ENCODE peak calls at places on chromosomes 11 and 22, in nine cellular contexts. K, Q, A, D, H, F, B, W and S are unnamed samples.

GRCh38 chr22:27871306-27872014 is 47.6 kb downstream of the PITPNB start:
- DNase-seq in K (no peak), Q (no peak), A (no peak), D (no peak), H (no peak), F (no peak), B (no peak), W (no peak), S (no peak)

GRCh38 chr22:50728523-50728931 is 9.5 kb upstream of the ACR start:
- DNase-seq in K (no peak), Q (peak), A (no peak), D (no peak), H (no peak), F (no peak), B (peak), W (no peak), S (no peak)

GRCh38 chr11:4881860-4882500 is at the start of gene OR51T1:
- DNase-seq in K (no peak), Q (no peak), A (peak), D (no peak), H (no peak), F (no peak), B (no peak), W (no peak), S (no peak)

GRCh38 chr11:121839821-121840220 is 276.2 kb downstream of the BLID start:
- DNase-seq in K (no peak), Q (no peak), A (no peak), D (no peak), H (no peak), F (no peak), B (no peak), W (peak), S (no peak)

GRCh38 chr22:19974233-19974861 is 32.7 kb upstream of the TXNRD2 start:
- DNase-seq in K (peak), Q (no peak), A (peak), D (peak), H (no peak), F (no peak), B (peak), W (no peak), S (no peak)

GRCh38 chr11:117795726-117796455 is 1.1 kb downstream of the DSCAML1 start:
- DNase-seq in K (no peak), Q (no peak), A (no peak), D (no peak), H (no peak), F (no peak), B (no peak), W (no peak), S (no peak)

GRCh38 chr22:39312410-39312809 is 7.0 kb downstream of the RPL3 start:
- DNase-seq in K (no peak), Q (no peak), A (no peak), D (no peak), H (no peak), F (no peak), B (no peak), W (no peak), S (no peak)

GRCh38 chr11:70805971-70806370 is 407.6 kb downstream of the CTTN start:
- DNase-seq in K (no peak), Q (no peak), A (no peak), D (no peak), H (no peak), F (no peak), B (no peak), W (no peak), S (no peak)

GRCh38 chr11:93000511-93001476 is 31.3 kb downstream of the MTNR1B start:
- DNase-seq in K (peak), Q (peak), A (peak), D (no peak), H (no peak), F (no peak), B (no peak), W (peak), S (no peak)

GRCh38 chr22:22591348-22592299 is 32.6 kb upstream of the PRAME start:
- DNase-seq in K (no peak), Q (no peak), A (no peak), D (no peak), H (no peak), F (no peak), B (no peak), W (no peak), S (no peak)

GRCh38 chr11:94007426-94007825 is 13.7 kb upstream of the HEPHL1 start:
- DNase-seq in K (no peak), Q (no peak), A (no peak), D (no peak), H (no peak), F (no peak), B (no peak), W (no peak), S (no peak)

GRCh38 chr22:29205598-29206371 is at the start of gene EMID1:
- DNase-seq in K (no peak), Q (peak), A (peak), D (no peak), H (peak), F (no peak), B (peak), W (no peak), S (no peak)

GRCh38 chr11:92159931-92160330 is 64.7 kb upstream of the FAT3 start:
- DNase-seq in K (no peak), Q (no peak), A (no peak), D (no peak), H (no peak), F (no peak), B (no peak), W (no peak), S (no peak)

GRCh38 chr11:83819936-83820549 is 533.9 kb upstream of the CCDC90B start:
- DNase-seq in K (peak), Q (no peak), A (peak), D (no peak), H (no peak), F (no peak), B (peak), W (peak), S (no peak)

GRCh38 chr11:119065369-119065768 is 2.2 kb upstream of the VPS11 start:
- DNase-seq in K (peak), Q (no peak), A (peak), D (peak), H (no peak), F (no peak), B (no peak), W (no peak), S (no peak)

GRCh38 chr11:116851631-116852030 is 14.2 kb upstream of the APOA1 start:
- DNase-seq in K (no peak), Q (no peak), A (peak), D (peak), H (no peak), F (no peak), B (no peak), W (no peak), S (no peak)

GRCh38 chr11:120756931-120757330 is 245.4 kb downstream of the GRIK4 start:
- DNase-seq in K (no peak), Q (no peak), A (no peak), D (no peak), H (no peak), F (no peak), B (no peak), W (no peak), S (peak)

GRCh38 chr11:87926250-87926970 is 248.8 kb downstream of the RAB38 start:
- DNase-seq in K (peak), Q (peak), A (peak), D (no peak), H (no peak), F (no peak), B (no peak), W (peak), S (no peak)

GRCh38 chr11:16148301-16148787 is 208.0 kb downstream of the SOX6 start:
- DNase-seq in K (peak), Q (no peak), A (peak), D (no peak), H (no peak), F (no peak), B (no peak), W (no peak), S (no peak)

GRCh38 chr11:65298131-65298535 is 16.5 kb upstream of the CDC42EP2 start:
- DNase-seq in K (no peak), Q (peak), A (peak), D (no peak), H (peak), F (no peak), B (peak), W (no peak), S (peak)

GRCh38 chr22:46815559-46815895 is 53.1 kb downstream of the TBC1D22A start:
- DNase-seq in K (no peak), Q (no peak), A (no peak), D (no peak), H (no peak), F (no peak), B (no peak), W (no peak), S (no peak)

GRCh38 chr11:33734441-33735165 is 1.6 kb downstream of the CD59 start:
- DNase-seq in K (peak), Q (no peak), A (peak), D (no peak), H (peak), F (no peak), B (peak), W (no peak), S (no peak)

GRCh38 chr11:75873417-75874148 is 58.6 kb downstream of the UVRAG start:
- DNase-seq in K (peak), Q (no peak), A (no peak), D (no peak), H (no peak), F (no peak), B (no peak), W (no peak), S (no peak)

GRCh38 chr11:100964400-100964799 is 165.2 kb downstream of the PGR start:
- DNase-seq in K (no peak), Q (no peak), A (peak), D (no peak), H (no peak), F (no peak), B (no peak), W (no peak), S (no peak)

GRCh38 chr11:76810151-76810853 is 27.1 kb downstream of the TSKU start:
- DNase-seq in K (no peak), Q (peak), A (peak), D (peak), H (no peak), F (no peak), B (no peak), W (no peak), S (peak)

GRCh38 chr11:63608353-63609345 is 5.6 kb downstream of the PLAAT3 start:
- DNase-seq in K (no peak), Q (no peak), A (peak), D (no peak), H (no peak), F (no peak), B (no peak), W (peak), S (no peak)